ENCODE peak calls at places on chromosome X, in six cellular contexts. S is ascending aorta, U is SK-N-SH, T is glutamatergic neuron, C is uterus, I is cardiac fibroblast. M is an unnamed sample.

GRCh38 chrX:49106930-49107329 is 16.6 kb downstream of the GPKOW start:
- DNase-seq in C (no peak), I (peak; percentile 62), U (peak; percentile 54), S (no peak), T (peak; percentile 30), M (no peak)

GRCh38 chrX:136528645-136529315 is 3.2 kb upstream of the VGLL1 start:
- DNase-seq in U (no peak), C (no peak), S (no peak), T (no peak), I (no peak), M (no peak)

GRCh38 chrX:97119474-97120109 is 235.9 kb downstream of the RPA4 start:
- DNase-seq in T (no peak), U (no peak), I (no peak), C (no peak), S (no peak), M (no peak)

GRCh38 chrX:129593137-129593536 is 53.1 kb downstream of the OCRL start:
- DNase-seq in T (no peak), S (no peak), I (peak; percentile 52), C (no peak), U (no peak), M (no peak)

GRCh38 chrX:47958943-47959342 is 44.8 kb downstream of the ZNF182 start:
- DNase-seq in T (no peak), U (peak; percentile 36), S (no peak), C (no peak), I (peak; percentile 9), M (no peak)

GRCh38 chrX:55867708-55868107 is 150.2 kb downstream of the RRAGB start:
- DNase-seq in C (no peak), T (no peak), S (no peak), I (no peak), U (no peak), M (no peak)

GRCh38 chrX:46840946-46841740 is 4.3 kb downstream of the RP2 start:
- DNase-seq in C (no peak), T (no peak), U (no peak), S (no peak), I (no peak), M (no peak)

GRCh38 chrX:83997781-83998180 is 136.8 kb downstream of the CYLC1 start:
- DNase-seq in U (no peak), I (no peak), C (no peak), S (no peak), T (no peak), M (no peak)

GRCh38 chrX:968391-968790 is 244.1 kb downstream of the CRLF2 start:
- DNase-seq in S (no peak), I (no peak), U (no peak), C (no peak), T (no peak), M (no peak)

GRCh38 chrX:67587946-67588624 is 44.3 kb downstream of the AR start:
- DNase-seq in C (peak; percentile 31), T (no peak), S (no peak), I (peak; percentile 30), U (no peak), M (no peak)

GRCh38 chrX:144849141-144849540 is 398.2 kb upstream of the SPANXN1 start:
- DNase-seq in T (no peak), I (peak; percentile 64), U (no peak), S (no peak), C (no peak), M (no peak)

GRCh38 chrX:105552395-105552794 is 269.9 kb upstream of the NRK start:
- DNase-seq in C (no peak), I (peak; percentile 83), T (no peak), S (no peak), U (no peak), M (peak; percentile 52)

GRCh38 chrX:110317079-110317819 is 636 bp downstream of the AMMECR1 start:
- DNase-seq in I (peak; percentile 6), U (peak; percentile 55), T (peak; percentile 40), S (no peak), C (peak; percentile 15), M (peak; percentile 18)

GRCh38 chrX:148133099-148133725 is 152.1 kb downstream of the FMR1NB start:
- DNase-seq in T (no peak), U (no peak), C (no peak), S (no peak), I (peak; percentile 2), M (no peak)

GRCh38 chrX:132004728-132005127 is 18.4 kb upstream of the STK26 start:
- DNase-seq in C (no peak), S (no peak), U (no peak), T (no peak), I (peak; percentile 1), M (peak; percentile 44)

GRCh38 chrX:74232859-74233258 is 71.1 kb upstream of the ZCCHC13 start:
- DNase-seq in C (no peak), I (peak; percentile 52), T (no peak), S (no peak), U (peak; percentile 5), M (no peak)

GRCh38 chrX:24643116-24643515 is 4.0 kb downstream of the PCYT1B start:
- DNase-seq in C (no peak), S (no peak), U (no peak), I (peak; percentile 10), T (no peak), M (peak; percentile 15)

GRCh38 chrX:100098660-100099375 is 311.3 kb downstream of the PCDH19 start:
- DNase-seq in I (peak; percentile 70), S (no peak), U (no peak), C (no peak), T (no peak), M (no peak)

DNA sequence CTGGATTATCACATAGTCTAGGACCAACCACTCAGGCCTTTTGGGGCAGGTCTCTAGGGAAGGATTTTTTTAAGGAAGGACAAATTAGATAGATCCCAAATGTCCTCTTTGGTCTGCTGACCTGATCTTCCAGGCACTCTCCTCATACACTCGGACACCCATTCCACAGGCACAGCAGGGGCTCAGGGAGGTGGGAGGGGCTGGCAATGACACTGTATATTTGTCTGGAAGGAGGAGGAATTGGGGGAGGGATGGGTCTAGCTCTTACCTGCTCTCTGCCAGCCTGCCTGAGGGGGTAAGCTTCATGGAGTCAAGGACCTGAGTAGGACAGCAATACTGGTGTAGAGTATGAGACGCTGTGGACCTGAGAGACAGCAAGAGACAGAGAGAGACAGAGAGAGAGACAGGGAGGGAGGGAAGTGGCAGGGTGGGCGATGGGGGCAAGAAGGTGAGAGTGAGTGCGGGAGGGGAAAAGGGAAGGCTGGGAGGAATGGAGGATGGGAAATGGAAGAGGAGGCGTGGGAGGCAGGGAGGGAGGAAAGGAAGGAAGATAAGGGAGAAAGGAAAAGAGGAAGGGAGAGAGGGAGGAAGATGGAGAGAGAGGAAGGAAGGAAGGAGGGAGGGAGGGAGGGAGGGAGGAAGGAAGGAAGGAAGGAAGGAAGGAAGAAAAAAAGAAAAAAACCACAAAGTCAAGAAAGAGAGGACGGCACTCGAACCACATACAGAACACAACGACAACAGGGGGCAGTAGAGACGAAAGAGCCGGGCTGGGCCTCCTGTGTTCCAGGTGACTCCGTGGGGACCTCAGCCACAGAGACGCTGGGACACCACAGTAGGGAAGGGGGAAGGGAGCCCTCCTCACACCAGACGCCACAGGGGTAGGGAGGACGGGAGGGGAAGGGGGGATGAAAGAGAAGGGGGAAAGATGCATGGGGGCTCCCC is 1.8 kb downstream of the IQSEC2 start:
- DNase-seq in S (no peak), C (no peak), U (no peak), T (no peak), I (no peak), M (no peak)
- TF ChIP-seq CTCF in S (no peak), C (no peak), U (peak; percentile 34), T (no peak), I (no peak), M (no peak)

GRCh38 chrX:30865612-30866011 is 23.4 kb downstream of the TAB3 start:
- DNase-seq in S (no peak), I (no peak), T (no peak), U (no peak), C (no peak), M (no peak)

GRCh38 chrX:30864383-30864785 is 24.7 kb downstream of the TAB3 start:
- DNase-seq in S (no peak), I (no peak), T (no peak), U (no peak), C (no peak), M (no peak)

GRCh38 chrX:30870572-30870971 is 18.5 kb downstream of the TAB3 start:
- DNase-seq in S (no peak), T (no peak), U (no peak), C (no peak), I (no peak), M (no peak)

GRCh38 chrX:30863969-30864368 is 25.1 kb downstream of the TAB3 start:
- DNase-seq in S (no peak), T (peak; percentile 28), U (no peak), C (no peak), I (no peak), M (no peak)

DNA sequence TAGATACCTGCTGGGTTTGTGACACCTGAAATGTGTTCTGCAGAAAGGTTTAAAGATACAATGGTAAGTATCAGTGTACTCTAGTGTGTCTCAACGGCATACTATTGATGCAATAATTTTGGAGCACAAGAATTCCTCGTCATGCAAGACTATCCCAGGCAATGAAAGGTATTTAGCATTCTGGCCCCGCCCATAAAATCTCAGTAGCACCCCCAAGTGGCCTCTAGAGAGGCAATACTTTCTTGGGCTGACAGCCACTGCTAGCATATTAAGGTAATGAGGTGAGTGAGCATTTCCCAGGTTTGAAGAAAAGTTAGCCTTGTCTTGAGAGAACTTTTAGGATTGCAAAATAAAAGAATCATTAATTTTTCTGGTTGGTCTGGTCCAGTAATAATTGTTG is 24.0 kb downstream of the TAB3 start:
- DNase-seq in U (no peak), I (peak; percentile 22), S (no peak), T (no peak), C (no peak), M (no peak)
- TF ChIP-seq CTCF in U (peak; percentile 49), I (peak; percentile 11), S (no peak), T (no peak), C (no peak), M (no peak)

GRCh38 chrX:118254611-118255010 is 91.3 kb upstream of the WDR44 start:
- DNase-seq in S (no peak), T (peak; percentile 33), C (peak; percentile 53), U (peak; percentile 38), I (peak; percentile 65), M (peak; percentile 17)
- TF ChIP-seq CTCF in S (peak; percentile 74), T (peak; percentile 71), C (peak; percentile 68), U (peak; percentile 85), I (peak; percentile 45), M (peak; percentile 58)

GRCh38 chrX:9257718-9258117 is 207.1 kb upstream of the TBL1X start:
- DNase-seq in C (no peak), I (no peak), T (no peak), S (no peak), U (no peak), M (no peak)

GRCh38 chrX:9249452-9249851 is 215.4 kb upstream of the TBL1X start:
- DNase-seq in I (no peak), C (no peak), T (no peak), U (no peak), S (no peak), M (no peak)

GRCh38 chrX:9252182-9252581 is 212.7 kb upstream of the TBL1X start:
- DNase-seq in I (no peak), S (no peak), T (no peak), U (no peak), C (no peak), M (no peak)

GRCh38 chrX:9258346-9259104 is 206.3 kb upstream of the TBL1X start:
- DNase-seq in T (no peak), U (no peak), C (peak; percentile 44), S (no peak), I (no peak), M (no peak)

DNA sequence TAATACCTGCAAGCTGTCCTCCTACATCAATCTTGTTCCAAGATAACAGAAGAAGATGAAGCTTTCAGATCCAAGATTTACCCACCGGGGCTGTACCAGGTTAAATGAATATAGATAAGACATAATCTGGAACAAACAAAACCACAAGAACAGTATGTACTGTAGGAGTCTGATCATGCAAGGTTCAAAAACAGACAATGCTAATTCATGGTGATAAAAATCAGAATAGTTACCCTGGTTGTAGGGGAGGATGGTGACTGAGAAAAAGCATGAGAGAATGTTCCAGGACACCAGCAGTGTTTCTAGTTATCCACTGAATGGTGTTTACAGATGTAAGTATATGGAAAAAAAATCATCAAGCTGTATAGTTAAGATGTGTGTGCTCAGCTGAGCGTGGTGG is 211.6 kb upstream of the TBL1X start:
- DNase-seq in C (no peak), S (no peak), U (no peak), T (no peak), I (no peak), M (no peak)
- TF ChIP-seq CTCF in C (no peak), S (no peak), U (no peak), T (no peak), I (no peak), M (no peak)